ENCODE peak calls at places on chromosome 11, in ten cellular contexts. A is left ventricle myocardium inferior, U is ecto neural progenitor cell, S is anterior cingulate cortex, B is choroid plexus epithelial cell, P is nucleus accumbens, G is T-helper 22 cell, Q is upper lobe of right lung, K is Ammon's horn, Z is neural progenitor cell. W is an unnamed sample.

GRCh38 chr11:74157169-74157568 is 13.6 kb downstream of the C2CD3 start:
- DNase-seq in Z (no peak), G (no peak), U (no peak), A (no peak), P (no peak), S (no peak), Q (no peak), B (no peak), K (no peak), W (no peak)

GRCh38 chr11:126157326-126158030 is 54.0 kb downstream of the RPUSD4 start:
- DNase-seq in U (peak), Q (no peak), B (no peak), P (no peak), S (no peak), G (no peak), Z (no peak), A (no peak), K (no peak), W (no peak)

GRCh38 chr11:120384476-120384875 is 48.3 kb downstream of the ARHGEF12 start:
- DNase-seq in P (no peak), A (no peak), Q (no peak), G (no peak), S (no peak), K (no peak), Z (no peak), U (no peak), B (no peak), W (no peak)

GRCh38 chr11:27807594-27807993 is 107.3 kb upstream of the BDNF start:
- DNase-seq in U (no peak), Q (no peak), Z (no peak), S (no peak), B (peak), P (no peak), A (no peak), G (no peak), K (no peak), W (no peak)

GRCh38 chr11:11531127-11531526 is 90.7 kb downstream of the GALNT18 start:
- DNase-seq in U (no peak), S (no peak), A (no peak), Q (no peak), Z (no peak), B (no peak), P (no peak), G (no peak), K (peak), W (no peak)

GRCh38 chr11:64459016-64459415 is 100.1 kb downstream of the RPS6KA4 start:
- DNase-seq in G (no peak), Z (no peak), Q (peak), S (no peak), B (peak), P (no peak), U (peak), A (no peak), K (no peak), W (no peak)

GRCh38 chr11:79942071-79942470 is 501.2 kb upstream of the TENM4 start:
- DNase-seq in Q (no peak), Z (no peak), A (no peak), P (no peak), G (no peak), S (no peak), K (no peak), B (no peak), U (no peak), W (no peak)

GRCh38 chr11:118216621-118217526 is 7.9 kb downstream of the JAML start:
- DNase-seq in P (no peak), K (no peak), S (no peak), U (no peak), G (peak), A (no peak), B (no peak), Q (no peak), Z (no peak), W (peak)

GRCh38 chr11:1570896-1571759 is 943 bp downstream of the DUSP8 start:
- DNase-seq in G (no peak), Z (peak), A (no peak), Q (peak), B (peak), U (peak), S (no peak), K (peak), P (peak), W (no peak)

GRCh38 chr11:35087648-35088047 is 51.3 kb upstream of the CD44 start:
- DNase-seq in U (peak), G (no peak), A (no peak), P (no peak), S (no peak), K (no peak), Z (no peak), B (no peak), Q (no peak), W (peak)

GRCh38 chr11:65262381-65262680 is 569 bp downstream of the POLA2 start:
- DNase-seq in Q (no peak), S (peak), U (no peak), P (no peak), G (no peak), B (no peak), Z (no peak), K (peak), A (no peak), W (no peak)

GRCh38 chr11:7931168-7931567 is at the start of gene OR10A6:
- DNase-seq in B (no peak), Z (no peak), P (no peak), G (no peak), A (no peak), Q (no peak), S (no peak), K (no peak), U (no peak), W (no peak)

GRCh38 chr11:47524200-47524874 is 28.6 kb downstream of the CELF1 start:
- DNase-seq in S (peak), Q (no peak), A (peak), K (peak), G (no peak), Z (no peak), U (peak), P (peak), B (peak), W (peak)

GRCh38 chr11:11931461-11932055 is 76.9 kb downstream of the DKK3 start:
- DNase-seq in A (no peak), B (peak), Z (peak), G (no peak), K (peak), Q (no peak), U (no peak), S (no peak), P (no peak), W (peak)

GRCh38 chr11:22521226-22521625 is 104.4 kb downstream of the FANCF start:
- DNase-seq in S (no peak), B (peak), A (no peak), Z (no peak), P (no peak), G (no peak), K (no peak), Q (no peak), U (no peak), W (no peak)

GRCh38 chr11:115170133-115170815 is 333.9 kb downstream of the CADM1 start:
- DNase-seq in G (no peak), B (peak), K (no peak), P (no peak), U (no peak), A (no peak), Z (peak), S (no peak), Q (no peak), W (peak)

GRCh38 chr11:84022221-84022620 is 736.1 kb upstream of the CCDC90B start:
- DNase-seq in P (no peak), G (no peak), U (peak), K (peak), S (peak), B (peak), A (no peak), Q (no peak), Z (peak), W (no peak)

GRCh38 chr11:99973993-99974392 is 713.1 kb upstream of the ARHGAP42 start:
- DNase-seq in G (no peak), U (no peak), B (peak), K (no peak), Z (no peak), A (no peak), Q (no peak), P (no peak), S (no peak), W (no peak)

GRCh38 chr11:85745626-85746025 is 59.6 kb upstream of the CCDC89 start:
- DNase-seq in Z (no peak), Q (no peak), P (no peak), U (no peak), A (no peak), K (no peak), B (no peak), S (no peak), G (no peak), W (no peak)

GRCh38 chr11:48087974-48088681 is 107.8 kb downstream of the PTPRJ start:
- DNase-seq in U (no peak), K (no peak), B (no peak), Z (no peak), S (no peak), P (no peak), Q (no peak), G (no peak), A (peak), W (no peak)

GRCh38 chr11:61028135-61028729 is 56.8 kb downstream of the CD6 start:
- DNase-seq in B (no peak), A (no peak), Z (no peak), Q (no peak), S (no peak), P (no peak), U (no peak), G (peak), K (no peak), W (no peak)

GRCh38 chr11:1252371-1253102 is 29.7 kb downstream of the MUC5B start:
- DNase-seq in S (no peak), P (no peak), K (no peak), B (no peak), A (no peak), G (no peak), Z (no peak), Q (no peak), U (no peak), W (no peak)

GRCh38 chr11:3903207-3903896 is 47.9 kb downstream of the STIM1 start:
- DNase-seq in Q (no peak), U (no peak), A (no peak), S (no peak), B (no peak), K (no peak), Z (no peak), P (no peak), G (no peak), W (peak)

GRCh38 chr11:78949976-78950690 is 375.5 kb upstream of the NARS2 start:
- DNase-seq in S (no peak), K (no peak), Z (peak), Q (no peak), A (no peak), B (no peak), G (no peak), U (peak), P (no peak), W (no peak)

GRCh38 chr11:61472282-61472681 is 36.3 kb upstream of the LRRC10B start:
- DNase-seq in K (no peak), Q (peak), U (no peak), B (no peak), A (peak), P (no peak), S (no peak), G (no peak), Z (no peak), W (no peak)

GRCh38 chr11:12125609-12126149 is 15.3 kb downstream of the MICAL2 start:
- DNase-seq in Z (no peak), S (no peak), U (no peak), B (no peak), Q (peak), A (no peak), G (no peak), P (no peak), K (no peak), W (no peak)

GRCh38 chr11:84437129-84438123 is 1151.3 kb upstream of the CCDC90B start:
- DNase-seq in S (peak), G (no peak), B (no peak), Z (peak), K (peak), Q (peak), U (peak), A (no peak), P (peak), W (no peak)

GRCh38 chr11:72353861-72354260 is 80.5 kb downstream of the CLPB start:
- DNase-seq in K (no peak), B (peak), P (no peak), S (no peak), Z (no peak), A (no peak), U (no peak), G (no peak), Q (no peak), W (peak)

GRCh38 chr11:17894929-17895658 is 117.8 kb downstream of the SERGEF start:
- DNase-seq in U (no peak), B (peak), G (no peak), K (peak), A (peak), Q (no peak), S (peak), P (peak), Z (no peak), W (no peak)

GRCh38 chr11:120208777-120209176 is 2.1 kb upstream of the OAF start:
- DNase-seq in Q (no peak), U (no peak), Z (no peak), P (no peak), K (no peak), B (peak), A (no peak), G (no peak), S (no peak), W (peak)

GRCh38 chr11:67030976-67031375 is 8.0 kb downstream of the SYT12 start:
- DNase-seq in Z (no peak), Q (no peak), P (no peak), U (no peak), K (no peak), S (no peak), A (no peak), B (no peak), G (no peak), W (no peak)

GRCh38 chr11:11849127-11849746 is 7.5 kb downstream of the USP47 start:
- DNase-seq in P (peak), S (peak), Z (peak), U (peak), K (peak), A (peak), B (peak), Q (no peak), G (peak), W (peak)

GRCh38 chr11:127058524-127058923 is 58.0 kb upstream of the KIRREL3 start:
- DNase-seq in Z (no peak), A (no peak), S (no peak), U (no peak), B (no peak), K (no peak), P (no peak), Q (no peak), G (no peak), W (no peak)

GRCh38 chr11:93493252-93493897 is 49.8 kb downstream of the SMCO4 start:
- DNase-seq in U (no peak), Z (no peak), A (no peak), P (no peak), S (no peak), K (no peak), Q (no peak), G (no peak), B (no peak), W (no peak)

GRCh38 chr11:61061081-61061826 is 41.0 kb upstream of the CD5 start:
- DNase-seq in A (no peak), Q (no peak), Z (no peak), G (peak), B (peak), K (no peak), U (no peak), P (no peak), S (no peak), W (no peak)

W was measured in dermis blood vessel endothelial cell.